ENCODE peak calls at places on chromosomes 16 and 17, in five cellular contexts. N, Z, C, K and L are unnamed samples.

GRCh38 chr16:9139965-9140364 is 48.5 kb downstream of the HAPSTR1 start:
- DNase-seq in N (peak), Z (no peak), C (no peak), K (peak), L (no peak)

GRCh38 chr17:77740481-77740880 is 218.0 kb upstream of the TNRC6C start:
- DNase-seq in N (no peak), Z (no peak), C (no peak), K (no peak), L (no peak)

GRCh38 chr17:82030470-82031302 is 792 bp upstream of the RAC3 start:
- DNase-seq in N (peak), Z (peak), C (peak), K (peak), L (peak)

GRCh38 chr17:33294994-33295393 is 1.9 kb upstream of the ASIC2 start:
- DNase-seq in N (no peak), Z (no peak), C (no peak), K (no peak), L (no peak)

GRCh38 chr17:46136820-46137219 is 56.4 kb downstream of the KANSL1 start:
- DNase-seq in N (no peak), Z (no peak), C (no peak), K (no peak), L (no peak)

GRCh38 chr16:66858740-66859396 is 14.7 kb downstream of the CA7 start:
- DNase-seq in N (no peak), Z (peak), C (no peak), K (peak), L (no peak)

GRCh38 chr16:11667824-11668589 is at the start of gene SNN:
- DNase-seq in N (peak), Z (peak), C (peak), K (peak), L (peak)

GRCh38 chr16:57725077-57725953 is 10.3 kb upstream of the KATNB1 start:
- DNase-seq in N (no peak), Z (no peak), C (no peak), K (no peak), L (no peak)

GRCh38 chr16:24035127-24035842 is 199.5 kb downstream of the PRKCB start:
- DNase-seq in N (no peak), Z (no peak), C (peak), K (no peak), L (no peak)

GRCh38 chr17:66468241-66469087 is 166.1 kb downstream of the PRKCA start:
- DNase-seq in N (no peak), Z (no peak), C (no peak), K (peak), L (no peak)

GRCh38 chr17:67474081-67474661 is 97.1 kb downstream of the PITPNC1 start:
- DNase-seq in N (peak), Z (peak), C (no peak), K (peak), L (no peak)

GRCh38 chr16:78993342-78993741 is 607.2 kb downstream of the MAF start:
- DNase-seq in N (no peak), Z (no peak), C (no peak), K (no peak), L (no peak)

GRCh38 chr17:56064506-56064905 is 88.8 kb upstream of the ANKFN1 start:
- DNase-seq in N (no peak), Z (peak), C (no peak), K (no peak), L (no peak)

GRCh38 chr16:57277586-57277985 is 6.9 kb downstream of the PLLP start:
- DNase-seq in N (peak), Z (peak), C (peak), K (peak), L (peak)

GRCh38 chr16:60246055-60246454 is 1511.9 kb upstream of the GOT2 start:
- DNase-seq in N (no peak), Z (peak), C (no peak), K (no peak), L (no peak)

GRCh38 chr16:11016993-11017392 is 72.6 kb downstream of the CLEC16A start:
- DNase-seq in N (no peak), Z (peak), C (no peak), K (peak), L (peak)

GRCh38 chr16:10033561-10033960 is 148.7 kb downstream of the GRIN2A start:
- DNase-seq in N (no peak), Z (no peak), C (no peak), K (no peak), L (no peak)

GRCh38 chr17:31907342-31907975 is 6.0 kb upstream of the UTP6 start:
- DNase-seq in N (no peak), Z (peak), C (no peak), K (peak), L (peak)

GRCh38 chr16:47826070-47826469 is 329.7 kb downstream of the ABCC12 start:
- DNase-seq in N (no peak), Z (no peak), C (no peak), K (no peak), L (peak)

GRCh38 chr16:14963281-14964173 is 11.3 kb upstream of the PDXDC1 start:
- DNase-seq in N (no peak), Z (no peak), C (no peak), K (no peak), L (no peak)

GRCh38 chr17:846901-847777 is 65.0 kb downstream of the MRM3 start:
- DNase-seq in N (no peak), Z (no peak), C (no peak), K (peak), L (no peak)

GRCh38 chr17:63698381-63698885 is 1.5 kb downstream of the LIMD2 start:
- DNase-seq in N (no peak), Z (no peak), C (no peak), K (no peak), L (no peak)